ENCODE peak calls at places on chromosome 14, in seven cellular contexts. One of them, this sample, is unnamed.

GRCh38 chr14:68535404-68536024 is 257.4 kb downstream of the ZFP36L1 start:
- DNase-seq in WTC11: no peak
- DNase-seq in GM12878: no peak
- DNase-seq in HCT116: peak
- DNase-seq in H1: no peak
- DNase-seq in K562: no peak
- DNase-seq in HEK293T: no peak
- DNase-seq in this sample: no peak

GRCh38 chr14:75821828-75822521 is 159.8 kb downstream of the TGFB3 start:
- DNase-seq in WTC11: no peak
- DNase-seq in GM12878: no peak
- DNase-seq in HCT116: peak
- DNase-seq in H1: no peak
- DNase-seq in K562: no peak
- DNase-seq in HEK293T: no peak
- DNase-seq in this sample: no peak

GRCh38 chr14:59332727-59333126 is 132.5 kb downstream of the GPR135 start:
- DNase-seq in WTC11: no peak
- DNase-seq in GM12878: no peak
- DNase-seq in HCT116: no peak
- DNase-seq in H1: no peak
- DNase-seq in K562: no peak
- DNase-seq in HEK293T: no peak
- DNase-seq in this sample: no peak

GRCh38 chr14:102905116-102906108 is 17.1 kb upstream of the AMN start:
- DNase-seq in WTC11: no peak
- DNase-seq in GM12878: no peak
- DNase-seq in HCT116: no peak
- DNase-seq in H1: no peak
- DNase-seq in K562: no peak
- DNase-seq in HEK293T: no peak
- DNase-seq in this sample: no peak

GRCh38 chr14:94540031-94540794 is 21.0 kb upstream of the SERPINA4 start:
- DNase-seq in WTC11: no peak
- DNase-seq in GM12878: no peak
- DNase-seq in HCT116: no peak
- DNase-seq in H1: no peak
- DNase-seq in K562: peak
- DNase-seq in HEK293T: no peak
- DNase-seq in this sample: peak

GRCh38 chr14:67734675-67735074 is 33.0 kb downstream of the RDH12 start:
- DNase-seq in WTC11: no peak
- DNase-seq in GM12878: no peak
- DNase-seq in HCT116: no peak
- DNase-seq in H1: no peak
- DNase-seq in K562: no peak
- DNase-seq in HEK293T: no peak
- DNase-seq in this sample: no peak

GRCh38 chr14:32473476-32473875 is 144.4 kb downstream of the AKAP6 start:
- DNase-seq in WTC11: no peak
- DNase-seq in GM12878: no peak
- DNase-seq in HCT116: no peak
- DNase-seq in H1: no peak
- DNase-seq in K562: no peak
- DNase-seq in HEK293T: no peak
- DNase-seq in this sample: peak

GRCh38 chr14:55074662-55075061 is 23.2 kb downstream of the MAPK1IP1L start:
- DNase-seq in WTC11: no peak
- DNase-seq in GM12878: peak
- DNase-seq in HCT116: no peak
- DNase-seq in H1: no peak
- DNase-seq in K562: peak
- DNase-seq in HEK293T: no peak
- DNase-seq in this sample: no peak

GRCh38 chr14:56117765-56118610 is at the start of gene PELI2:
- DNase-seq in WTC11: peak
- DNase-seq in GM12878: no peak
- DNase-seq in HCT116: peak
- DNase-seq in H1: no peak
- DNase-seq in K562: peak
- DNase-seq in HEK293T: peak
- DNase-seq in this sample: peak

GRCh38 chr14:54252072-54252730 is 144.6 kb upstream of the CDKN3 start:
- DNase-seq in WTC11: no peak
- DNase-seq in GM12878: no peak
- DNase-seq in HCT116: peak
- DNase-seq in H1: no peak
- DNase-seq in K562: no peak
- DNase-seq in HEK293T: no peak
- DNase-seq in this sample: peak

DNA sequence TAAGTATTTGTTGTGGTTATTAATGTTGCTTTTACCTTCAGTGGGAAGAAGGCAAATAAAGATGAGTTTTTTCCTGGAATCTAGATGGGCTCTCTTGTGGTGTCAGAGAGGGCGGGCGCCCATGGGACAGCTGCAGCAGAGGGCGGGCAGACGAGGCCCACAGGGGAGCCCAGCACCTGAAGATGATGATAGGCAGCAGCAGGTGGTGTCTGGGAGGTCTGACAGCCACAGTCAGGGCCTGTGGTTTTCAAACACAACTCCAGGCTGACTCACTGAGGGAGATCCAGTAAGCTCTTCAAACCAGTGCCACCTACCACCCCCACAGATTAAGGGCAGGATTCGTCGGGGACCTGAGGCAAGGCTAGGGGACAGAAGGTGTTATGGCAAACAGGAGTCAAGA is 42.8 kb downstream of the NKX2-1 start:
- DNase-seq in WTC11: no peak
- DNase-seq in GM12878: no peak
- DNase-seq in HCT116: no peak
- DNase-seq in H1: no peak
- DNase-seq in K562: no peak
- DNase-seq in HEK293T: no peak
- DNase-seq in this sample: no peak
- TF ChIP-seq SP1 in WTC11: no peak
- TF ChIP-seq SP1 in GM12878: no peak
- TF ChIP-seq SP1 in HCT116: no peak
- TF ChIP-seq SP1 in H1: no peak
- TF ChIP-seq SP1 in K562: no peak
- TF ChIP-seq SP1 in HEK293T: no peak
- TF ChIP-seq SP1 in this sample: no peak

GRCh38 chr14:105660816-105661531 is 134.6 kb downstream of the TMEM121 start:
- DNase-seq in WTC11: no peak
- DNase-seq in GM12878: no peak
- DNase-seq in HCT116: no peak
- DNase-seq in H1: no peak
- DNase-seq in K562: no peak
- DNase-seq in HEK293T: no peak
- DNase-seq in this sample: no peak

GRCh38 chr14:105665247-105665950 is 139.0 kb downstream of the TMEM121 start:
- DNase-seq in WTC11: no peak
- DNase-seq in GM12878: no peak
- DNase-seq in HCT116: no peak
- DNase-seq in H1: no peak
- DNase-seq in K562: no peak
- DNase-seq in HEK293T: no peak
- DNase-seq in this sample: no peak

GRCh38 chr14:105665951-105666277 is 139.5 kb downstream of the TMEM121 start:
- DNase-seq in WTC11: no peak
- DNase-seq in GM12878: no peak
- DNase-seq in HCT116: no peak
- DNase-seq in H1: no peak
- DNase-seq in K562: no peak
- DNase-seq in HEK293T: no peak
- DNase-seq in this sample: no peak

GRCh38 chr14:105664691-105665090 is 138.3 kb downstream of the TMEM121 start:
- DNase-seq in WTC11: no peak
- DNase-seq in GM12878: no peak
- DNase-seq in HCT116: no peak
- DNase-seq in H1: no peak
- DNase-seq in K562: no peak
- DNase-seq in HEK293T: no peak
- DNase-seq in this sample: no peak

DNA sequence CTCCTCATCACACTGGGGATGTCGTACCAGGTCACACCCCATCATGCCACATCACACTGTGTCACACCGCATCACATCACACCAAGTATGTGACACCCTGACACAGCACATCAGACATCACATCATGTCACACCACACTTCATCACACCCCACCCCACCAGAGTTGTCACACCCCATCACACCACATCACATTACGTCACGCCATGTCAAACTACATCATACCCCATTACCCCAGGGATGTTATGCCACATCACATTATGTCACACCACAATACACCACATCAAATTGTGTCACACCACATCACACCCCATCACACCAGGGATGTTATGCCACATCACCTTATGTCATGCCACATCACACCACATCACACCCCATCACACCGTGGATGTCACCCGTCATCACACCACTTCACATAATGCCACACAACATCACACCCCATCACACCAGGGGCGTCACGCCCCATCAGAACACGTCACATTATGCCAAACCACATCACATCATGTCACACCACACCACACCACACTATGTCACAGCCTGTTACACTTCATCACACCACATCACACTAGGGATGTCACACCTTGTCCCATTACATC is 133.6 kb downstream of the TMEM121 start:
- DNase-seq in WTC11: no peak
- DNase-seq in GM12878: no peak
- DNase-seq in HCT116: no peak
- DNase-seq in H1: no peak
- DNase-seq in K562: no peak
- DNase-seq in HEK293T: no peak
- DNase-seq in this sample: no peak
- TF ChIP-seq SP1 in WTC11: no peak
- TF ChIP-seq SP1 in GM12878: no peak
- TF ChIP-seq SP1 in HCT116: no peak
- TF ChIP-seq SP1 in H1: no peak
- TF ChIP-seq SP1 in K562: no peak
- TF ChIP-seq SP1 in HEK293T: no peak
- TF ChIP-seq SP1 in this sample: no peak

GRCh38 chr14:21107360-21107781 is 6.5 kb downstream of the TMEM253 start:
- DNase-seq in WTC11: no peak
- DNase-seq in GM12878: no peak
- DNase-seq in HCT116: peak
- DNase-seq in H1: no peak
- DNase-seq in K562: peak
- DNase-seq in HEK293T: no peak
- DNase-seq in this sample: no peak
- TF ChIP-seq SP1 in WTC11: no peak
- TF ChIP-seq SP1 in GM12878: no peak
- TF ChIP-seq SP1 in HCT116: no peak
- TF ChIP-seq SP1 in H1: no peak
- TF ChIP-seq SP1 in K562: no peak
- TF ChIP-seq SP1 in HEK293T: no peak
- TF ChIP-seq SP1 in this sample: no peak

GRCh38 chr14:70789361-70789760 is 20.0 kb downstream of the MAP3K9 start:
- DNase-seq in WTC11: no peak
- DNase-seq in GM12878: no peak
- DNase-seq in HCT116: no peak
- DNase-seq in H1: no peak
- DNase-seq in K562: no peak
- DNase-seq in HEK293T: no peak
- DNase-seq in this sample: no peak
- TF ChIP-seq SP1 in WTC11: no peak
- TF ChIP-seq SP1 in GM12878: no peak
- TF ChIP-seq SP1 in HCT116: no peak
- TF ChIP-seq SP1 in H1: no peak
- TF ChIP-seq SP1 in K562: no peak
- TF ChIP-seq SP1 in HEK293T: no peak
- TF ChIP-seq SP1 in this sample: no peak

DNA sequence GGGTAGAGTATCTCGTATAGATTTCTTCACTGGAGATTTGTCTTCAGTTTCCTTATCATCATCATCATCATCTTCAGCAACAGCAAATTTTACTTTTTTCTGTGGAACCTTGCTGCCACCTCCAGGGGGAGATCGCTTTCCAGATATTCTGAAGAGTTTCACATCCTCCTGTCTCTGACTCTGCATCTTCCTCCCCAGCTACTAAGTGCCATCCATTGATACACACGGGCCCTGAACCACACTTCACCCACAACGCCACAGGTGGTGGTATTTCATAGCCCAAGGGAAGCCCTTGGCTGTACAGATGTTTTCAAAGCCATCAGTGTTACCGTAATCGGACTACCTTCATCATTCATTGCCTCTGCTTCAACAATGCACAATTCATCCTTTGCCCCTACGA is 82.2 kb downstream of the PPP2R5C start:
- DNase-seq in WTC11: no peak
- DNase-seq in GM12878: peak
- DNase-seq in HCT116: no peak
- DNase-seq in H1: no peak
- DNase-seq in K562: no peak
- DNase-seq in HEK293T: no peak
- DNase-seq in this sample: no peak
- TF ChIP-seq SP1 in WTC11: no peak
- TF ChIP-seq SP1 in GM12878: no peak
- TF ChIP-seq SP1 in HCT116: no peak
- TF ChIP-seq SP1 in H1: no peak
- TF ChIP-seq SP1 in K562: no peak
- TF ChIP-seq SP1 in HEK293T: no peak
- TF ChIP-seq SP1 in this sample: no peak

GRCh38 chr14:71142375-71143038 is 235.2 kb downstream of the PCNX1 start:
- DNase-seq in WTC11: no peak
- DNase-seq in GM12878: peak
- DNase-seq in HCT116: no peak
- DNase-seq in H1: no peak
- DNase-seq in K562: no peak
- DNase-seq in HEK293T: no peak
- DNase-seq in this sample: no peak
- TF ChIP-seq SP1 in WTC11: no peak
- TF ChIP-seq SP1 in GM12878: no peak
- TF ChIP-seq SP1 in HCT116: no peak
- TF ChIP-seq SP1 in H1: no peak
- TF ChIP-seq SP1 in K562: no peak
- TF ChIP-seq SP1 in HEK293T: no peak
- TF ChIP-seq SP1 in this sample: no peak

DNA sequence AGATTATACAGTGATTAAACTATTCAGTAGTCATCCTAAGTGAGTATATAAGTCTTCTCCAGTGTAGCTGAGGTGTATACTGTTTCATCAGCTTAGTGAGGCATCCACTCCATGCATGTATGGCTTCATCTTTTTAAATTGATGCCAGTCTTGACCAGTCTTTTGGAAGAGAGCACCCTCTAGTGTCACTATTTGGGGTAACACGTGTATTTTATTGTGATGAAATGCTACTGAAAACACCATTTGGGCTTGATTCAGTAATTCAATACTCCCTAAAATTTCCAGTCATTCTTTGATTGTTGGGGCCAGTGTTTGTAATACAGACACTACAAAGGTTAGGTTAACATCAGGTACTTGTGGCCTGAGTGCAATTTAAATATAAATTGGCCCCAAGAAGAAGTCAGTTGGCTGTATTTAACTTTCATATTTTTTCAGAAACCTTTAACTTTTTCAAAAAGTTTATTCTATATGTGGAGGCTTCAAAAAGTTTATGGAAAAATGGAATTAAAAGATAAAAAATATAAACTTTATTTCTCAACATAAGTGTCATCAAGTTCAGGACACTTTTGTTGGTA is 35.3 kb downstream of the MIPOL1 start:
- DNase-seq in WTC11: no peak
- DNase-seq in GM12878: no peak
- DNase-seq in HCT116: peak
- DNase-seq in H1: no peak
- DNase-seq in K562: peak
- DNase-seq in HEK293T: peak
- DNase-seq in this sample: peak
- TF ChIP-seq SP1 in WTC11: no peak
- TF ChIP-seq SP1 in GM12878: no peak
- TF ChIP-seq SP1 in HCT116: no peak
- TF ChIP-seq SP1 in H1: no peak
- TF ChIP-seq SP1 in K562: no peak
- TF ChIP-seq SP1 in HEK293T: no peak
- TF ChIP-seq SP1 in this sample: no peak

GRCh38 chr14:70098257-70098809 is 90.4 kb downstream of the SLC8A3 start:
- DNase-seq in WTC11: no peak
- DNase-seq in GM12878: no peak
- DNase-seq in HCT116: no peak
- DNase-seq in H1: no peak
- DNase-seq in K562: no peak
- DNase-seq in HEK293T: no peak
- DNase-seq in this sample: no peak
- TF ChIP-seq SP1 in WTC11: no peak
- TF ChIP-seq SP1 in GM12878: no peak
- TF ChIP-seq SP1 in HCT116: no peak
- TF ChIP-seq SP1 in H1: no peak
- TF ChIP-seq SP1 in K562: no peak
- TF ChIP-seq SP1 in HEK293T: no peak
- TF ChIP-seq SP1 in this sample: no peak

This sample was measured in HepG2.